ENCODE peak calls at places on chromosomes 12 and 14, in nine cellular contexts. Z is T-helper 1 cell; H is GM18507; X is EL; D is stimulated activated CD8-positive, alpha-beta memory T cell treated with anti-CD3 and anti-CD28 coated beads, Interleukin-4, amount 100 ng/mL, for 24 hours; O is stimulated activated CD4-positive, alpha-beta T cell treated with anti-CD3 and anti-CD28 coated beads, Interleukin-1b, Interleukin-23, amount 100 ng/mL, for 48 hours; T is type B pancreatic cell; F is cardiac muscle cell; V is Right ventricle myocardium superior. K is an unnamed sample.

GRCh38 chr12:122841544-122842321 is 6.5 kb downstream of the HIP1R start:
- DNase-seq in Z (no peak), H (no peak), X (peak; percentile 78), D (no peak), O (no peak), T (no peak), F (no peak), V (peak; percentile 49), K (no peak)

GRCh38 chr12:103806807-103807206 is 34.2 kb downstream of the NT5DC3 start:
- DNase-seq in Z (no peak), H (no peak), X (peak; percentile 10), D (no peak), O (no peak), T (no peak), F (peak; percentile 89), V (no peak), K (no peak)

GRCh38 chr14:67428501-67429031 is 16.6 kb upstream of the PLEK2 start:
- DNase-seq in Z (no peak), H (no peak), X (peak; percentile 67), D (no peak), O (no peak), T (no peak), F (peak; percentile 70), V (no peak), K (no peak)

GRCh38 chr14:59422069-59422881 is 42.9 kb downstream of the GPR135 start:
- DNase-seq in Z (no peak), H (no peak), X (no peak), D (no peak), O (no peak), T (no peak), F (no peak), V (no peak), K (no peak)

GRCh38 chr14:105411017-105411941 is 8.3 kb upstream of the MTA1 start:
- DNase-seq in Z (no peak), H (no peak), X (peak; percentile 59), D (no peak), O (no peak), T (peak; percentile 68), F (peak; percentile 56), V (no peak), K (no peak)

GRCh38 chr14:62077676-62078261 is 315.5 kb downstream of the SNAPC1 start:
- DNase-seq in Z (no peak), H (no peak), X (no peak), D (no peak), O (no peak), T (no peak), F (no peak), V (no peak), K (no peak)

GRCh38 chr14:91685600-91685999 is 46.3 kb downstream of the CATSPERB start:
- DNase-seq in Z (no peak), H (no peak), X (no peak), D (no peak), O (no peak), T (no peak), F (no peak), V (no peak), K (no peak)

GRCh38 chr12:54439521-54440255 is 20.6 kb upstream of the ITGA5 start:
- DNase-seq in Z (no peak), H (peak; percentile 42), X (peak; percentile 75), D (no peak), O (no peak), T (no peak), F (peak; percentile 82), V (no peak), K (no peak)

GRCh38 chr14:74695406-74695805 is 17.5 kb downstream of the AREL1 start:
- DNase-seq in Z (no peak), H (no peak), X (no peak), D (no peak), O (no peak), T (no peak), F (no peak), V (no peak), K (no peak)

GRCh38 chr14:34498684-34499412 is 36.8 kb upstream of the SPTSSA start:
- DNase-seq in Z (no peak), H (no peak), X (peak; percentile 23), D (no peak), O (no peak), T (no peak), F (peak; percentile 34), V (no peak), K (no peak)

GRCh38 chr12:57130941-57131340 is 2.7 kb downstream of the LRP1 start:
- DNase-seq in Z (no peak), H (no peak), X (no peak), D (no peak), O (no peak), T (no peak), F (no peak), V (no peak), K (no peak)

GRCh38 chr14:58805605-58806358 is 168.0 kb downstream of the DACT1 start:
- DNase-seq in Z (no peak), H (no peak), X (peak; percentile 28), D (no peak), O (no peak), T (no peak), F (peak; percentile 94), V (no peak), K (no peak)

GRCh38 chr12:113386866-113387566 is 16.7 kb downstream of the SDS start:
- DNase-seq in Z (no peak), H (no peak), X (no peak), D (no peak), O (no peak), T (no peak), F (no peak), V (no peak), K (no peak)

GRCh38 chr14:25132734-25133422 is 82.9 kb upstream of the STXBP6 start:
- DNase-seq in Z (no peak), H (peak; percentile 57), X (peak; percentile 74), D (peak; percentile 28), O (peak; percentile 42), T (peak; percentile 75), F (peak; percentile 81), V (peak; percentile 67), K (peak; percentile 5)

GRCh38 chr12:12072064-12072760 is 1.5 kb downstream of the BCL2L14 start:
- DNase-seq in Z (peak; percentile 7), H (no peak), X (no peak), D (no peak), O (peak; percentile 37), T (no peak), F (no peak), V (no peak), K (peak; percentile 6)

GRCh38 chr12:124756151-124756550 is 107.5 kb downstream of the SCARB1 start:
- DNase-seq in Z (no peak), H (no peak), X (no peak), D (no peak), O (no peak), T (no peak), F (no peak), V (no peak), K (no peak)

K was measured in effector memory CD4-positive, alpha-beta T cell.